ENCODE peak calls at places on chromosomes 12 and 14, in five cellular contexts. R, Q, I, V and T are unnamed samples.

GRCh38 chr12:73947627-73948026 is 590.0 kb upstream of the ATXN7L3B start:
- DNase-seq in R (no peak), Q (no peak), I (no peak), V (no peak), T (no peak)

GRCh38 chr12:12461923-12462315 is 100.7 kb downstream of the DUSP16 start:
- DNase-seq in R (no peak), Q (no peak), I (no peak), V (no peak), T (no peak)

GRCh38 chr12:116982721-116983502 is 72.2 kb downstream of the FBXW8 start:
- DNase-seq in R (no peak), Q (no peak), I (no peak), V (no peak), T (no peak)

GRCh38 chr14:99986416-99986815 is 78.8 kb upstream of the EVL start:
- DNase-seq in R (no peak), Q (no peak), I (no peak), V (no peak), T (no peak)

GRCh38 chr12:84767079-84767478 is 145.5 kb downstream of the SLC6A15 start:
- DNase-seq in R (no peak), Q (no peak), I (no peak), V (no peak), T (peak)

GRCh38 chr12:105226219-105226618 is 9.8 kb downstream of the APPL2 start:
- DNase-seq in R (no peak), Q (no peak), I (no peak), V (peak), T (peak)

GRCh38 chr12:15173142-15173541 is 48.1 kb downstream of the RERG start:
- DNase-seq in R (no peak), Q (no peak), I (no peak), V (no peak), T (no peak)

GRCh38 chr12:93376436-93377251 is 1.1 kb upstream of the NUDT4 start:
- DNase-seq in R (no peak), Q (no peak), I (no peak), V (no peak), T (peak)

GRCh38 chr14:61561657-61562276 is 133.5 kb upstream of the HIF1A start:
- DNase-seq in R (peak), Q (no peak), I (no peak), V (no peak), T (no peak)